ENCODE peak calls at places on chromosomes 1 and 21, in eight cellular contexts. F is endodermal cell; L is SHP77; C is Peyer's patch; N is transverse colon; Y is lower leg skin; M is mesenteric fat pad; H is activated naive CD4-positive, alpha-beta T cell treated with anti-CD3 and anti-CD28 coated beads, Interleukin-2, amount 10 ng/mL, durations not matched to agents 7 days and 5 days. B is an unnamed sample.

GRCh38 chr1:192442736-192443135 is 125.9 kb downstream of the RGS21 start:
- DNase-seq in F (no peak), L (no peak), C (no peak), N (no peak), Y (no peak), M (no peak), H (no peak), B (no peak)

GRCh38 chr1:55635856-55636255 is 420.7 kb upstream of the USP24 start:
- DNase-seq in F (no peak), L (no peak), C (no peak), N (no peak), Y (no peak), M (no peak), H (no peak), B (no peak)

GRCh38 chr1:100463809-100464424 is 74.0 kb upstream of the GPR88 start:
- DNase-seq in F (peak), L (peak), C (no peak), N (no peak), Y (no peak), M (no peak), H (peak), B (peak)

GRCh38 chr1:33383974-33384767 is 46.7 kb downstream of the PHC2 start:
- DNase-seq in F (no peak), L (no peak), C (no peak), N (no peak), Y (no peak), M (no peak), H (no peak), B (no peak)

GRCh38 chr1:25360596-25361581 is 22.8 kb downstream of the TMEM50A start:
- DNase-seq in F (no peak), L (no peak), C (no peak), N (no peak), Y (no peak), M (no peak), H (no peak), B (no peak)

GRCh38 chr21:44952116-44952928 is 12.5 kb downstream of the SLX9 start:
- DNase-seq in F (no peak), L (no peak), C (no peak), N (no peak), Y (no peak), M (no peak), H (no peak), B (no peak)

GRCh38 chr1:160189649-160190625 is at the start of gene CASQ1:
- DNase-seq in F (no peak), L (no peak), C (no peak), N (peak), Y (no peak), M (no peak), H (no peak), B (no peak)

GRCh38 chr1:21670956-21671902 is 2.1 kb upstream of the RAP1GAP start:
- DNase-seq in F (no peak), L (no peak), C (no peak), N (no peak), Y (no peak), M (no peak), H (no peak), B (no peak)

GRCh38 chr1:98086796-98087195 is 166.0 kb upstream of the DPYD start:
- DNase-seq in F (peak), L (no peak), C (no peak), N (no peak), Y (no peak), M (no peak), H (no peak), B (no peak)

GRCh38 chr1:87084247-87084836 is 169.9 kb downstream of the HS2ST1 start:
- DNase-seq in F (no peak), L (peak), C (no peak), N (no peak), Y (no peak), M (no peak), H (no peak), B (peak)

GRCh38 chr1:87291107-87291506 is 37.6 kb upstream of the LMO4 start:
- DNase-seq in F (no peak), L (no peak), C (no peak), N (no peak), Y (no peak), M (no peak), H (no peak), B (no peak)

GRCh38 chr1:51936531-51936930 is 54.0 kb downstream of the RAB3B start:
- DNase-seq in F (no peak), L (no peak), C (no peak), N (no peak), Y (no peak), M (no peak), H (no peak), B (no peak)

GRCh38 chr1:9453375-9454093 is 85.7 kb upstream of the SLC25A33 start:
- DNase-seq in F (no peak), L (no peak), C (no peak), N (no peak), Y (no peak), M (no peak), H (no peak), B (no peak)

GRCh38 chr1:62294211-62294610 is 25.0 kb downstream of the KANK4 start:
- DNase-seq in F (peak), L (peak), C (no peak), N (no peak), Y (no peak), M (no peak), H (no peak), B (no peak)

GRCh38 chr1:2083666-2084065 is 33.5 kb downstream of the PRKCZ start:
- DNase-seq in F (no peak), L (no peak), C (no peak), N (no peak), Y (no peak), M (no peak), H (no peak), B (no peak)

GRCh38 chr1:156860639-156861423 is at the start of gene NTRK1:
- DNase-seq in F (peak), L (peak), C (no peak), N (peak), Y (no peak), M (no peak), H (peak), B (peak)

B was measured in NCI-H2107.